ENCODE peak calls at places on chromosome 15, in four cellular contexts. R is WTC11, K is H1, A is K562. G is an unnamed sample.

GRCh38 chr15:74821091-74821789 is 5.2 kb upstream of the CPLX3 start:
- DNase-seq in R (peak; percentile 46), K (no peak), A (no peak), G (peak; percentile 45)

GRCh38 chr15:99211926-99212325 is 37.5 kb downstream of the TTC23 start:
- DNase-seq in R (no peak), K (no peak), A (no peak), G (no peak)

GRCh38 chr15:29266052-29266572 is 3.5 kb downstream of the NSMCE3 start:
- DNase-seq in R (no peak), K (no peak), A (no peak), G (no peak)

GRCh38 chr15:80484312-80484981 is 80.3 kb downstream of the ARNT2 start:
- DNase-seq in R (no peak), K (no peak), A (no peak), G (no peak)

GRCh38 chr15:64464271-64465005 is 4.1 kb downstream of the ZNF609 start:
- DNase-seq in R (no peak), K (no peak), A (no peak), G (no peak)

GRCh38 chr15:40743921-40744809 is 10.9 kb downstream of the RMDN3 start:
- DNase-seq in R (no peak), K (no peak), A (no peak), G (no peak)

GRCh38 chr15:50137330-50137761 is 18.3 kb upstream of the ATP8B4 start:
- DNase-seq in R (no peak), K (no peak), A (peak; percentile 42), G (no peak)

GRCh38 chr15:40894689-40895308 is 549 bp downstream of the VPS18 start:
- DNase-seq in R (peak; percentile 73), K (peak; percentile 77), A (peak; percentile 83), G (no peak)

GRCh38 chr15:30859091-30859874 is 44.4 kb upstream of the FAN1 start:
- DNase-seq in R (no peak), K (no peak), A (peak; percentile 16), G (no peak)

GRCh38 chr15:65275728-65276126 is 11.0 kb downstream of the PARP16 start:
- DNase-seq in R (no peak), K (no peak), A (peak; percentile 42), G (no peak)

GRCh38 chr15:28107111-28107893 is 8.2 kb upstream of the OCA2 start:
- DNase-seq in R (peak; percentile 55), K (peak; percentile 74), A (no peak), G (no peak)

GRCh38 chr15:75347222-75348033 is 589 bp downstream of the NEIL1 start:
- DNase-seq in R (peak; percentile 74), K (peak; percentile 87), A (peak; percentile 68), G (no peak)

GRCh38 chr15:42157981-42158765 is 1.7 kb upstream of the PLA2G4F start:
- DNase-seq in R (no peak), K (no peak), A (peak; percentile 71), G (no peak)

GRCh38 chr15:101017935-101018849 is 99.0 kb downstream of the LRRK1 start:
- DNase-seq in R (no peak), K (no peak), A (no peak), G (no peak)

GRCh38 chr15:59186501-59186900 is 20.1 kb upstream of the LDHAL6B start:
- DNase-seq in R (no peak), K (no peak), A (no peak), G (no peak)

GRCh38 chr15:52803543-52804306 is 13.6 kb upstream of the ONECUT1 start:
- DNase-seq in R (peak; percentile 38), K (no peak), A (no peak), G (no peak)

GRCh38 chr15:93866441-93866840 is 364.9 kb upstream of the MCTP2 start:
- DNase-seq in R (no peak), K (no peak), A (no peak), G (no peak)

GRCh38 chr15:81061490-81062235 is 60.9 kb downstream of the TLNRD1 start:
- DNase-seq in R (no peak), K (peak; percentile 11), A (no peak), G (no peak)

GRCh38 chr15:71115567-71116351 is 488 bp downstream of the THSD4 start:
- DNase-seq in R (peak; percentile 53), K (peak; percentile 75), A (no peak), G (no peak)

GRCh38 chr15:72116680-72117447 is 1.1 kb downstream of the MYO9A start:
- DNase-seq in R (no peak), K (no peak), A (peak; percentile 30), G (no peak)

GRCh38 chr15:80977627-80978036 is 12.0 kb downstream of the MESD start:
- DNase-seq in R (peak; percentile 78), K (peak; percentile 79), A (peak; percentile 81), G (no peak)

GRCh38 chr15:32029862-32030781 is at the start of gene CHRNA7:
- DNase-seq in R (peak; percentile 77), K (peak; percentile 78), A (peak; percentile 82), G (no peak)

GRCh38 chr15:31257286-31257685 is 69.3 kb upstream of the KLF13 start:
- DNase-seq in R (no peak), K (no peak), A (no peak), G (no peak)

GRCh38 chr15:51658664-51659063 is 22.6 kb upstream of the SCG3 start:
- DNase-seq in R (no peak), K (no peak), A (peak; percentile 31), G (no peak)

GRCh38 chr15:43204016-43204901 is 16.6 kb downstream of the EPB42 start:
- DNase-seq in R (peak; percentile 67), K (peak; percentile 67), A (peak; percentile 64), G (no peak)
- TF ChIP-seq ATF2 in R (no peak), K (no peak), A (no peak), G (no peak)

DNA sequence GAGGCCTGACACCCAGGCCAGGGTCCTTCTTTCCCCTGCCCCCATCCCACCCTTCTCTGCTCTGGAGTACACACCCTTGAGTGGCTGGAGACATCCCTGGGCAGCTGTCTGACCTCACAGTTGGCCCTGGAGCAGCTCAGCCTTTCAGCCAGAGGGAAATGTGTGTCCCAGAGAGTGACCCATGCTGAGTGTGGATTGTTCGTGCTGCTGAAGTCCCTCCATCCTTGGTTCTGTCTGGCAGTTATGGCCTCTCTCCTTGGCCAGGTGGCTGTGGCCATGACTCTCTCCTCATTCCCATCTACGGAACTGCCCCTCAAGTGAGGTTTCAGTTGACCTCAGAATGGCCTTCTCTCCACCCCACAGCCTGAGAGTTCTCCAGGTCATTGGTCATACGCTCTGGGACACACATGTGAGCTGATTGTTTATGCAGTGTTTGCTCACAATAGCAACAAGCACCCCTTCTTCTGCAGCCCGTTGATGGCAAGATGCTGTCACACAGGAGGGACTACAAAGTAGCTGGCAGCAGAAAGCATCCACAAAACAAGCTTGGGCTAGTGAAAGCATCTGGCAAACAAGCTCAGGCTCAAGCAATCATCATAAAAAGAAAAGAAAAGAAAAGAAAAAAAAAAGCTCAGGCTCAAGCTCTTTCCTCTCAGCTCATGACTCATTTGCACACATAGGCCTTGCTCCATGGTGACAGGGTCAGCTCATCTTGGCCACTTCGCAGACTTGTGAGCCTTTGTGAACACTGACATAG is 55.3 kb upstream of the ITGA11 start:
- DNase-seq in R (no peak), K (no peak), A (no peak), G (no peak)
- TF ChIP-seq ATF2 in R (no peak), K (no peak), A (no peak), G (no peak)

DNA sequence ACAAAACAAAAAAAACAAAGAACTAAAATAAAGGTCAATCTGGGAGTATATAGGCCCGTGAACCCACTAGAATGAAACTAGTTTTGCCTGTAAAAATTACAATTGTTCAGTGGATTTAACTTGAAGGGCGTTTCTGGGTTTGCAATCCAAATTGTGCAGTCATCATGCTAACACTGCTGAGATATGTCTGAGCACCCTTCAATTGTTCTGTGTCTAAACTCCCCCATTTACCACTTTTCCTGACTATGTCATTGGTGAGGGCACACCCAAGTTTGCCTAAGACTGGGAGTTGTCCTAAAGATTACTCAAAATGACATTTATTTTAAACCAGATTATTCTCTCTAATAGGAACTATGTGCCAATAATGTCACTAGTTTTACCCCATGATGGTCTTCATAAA is 54.5 kb downstream of the EMC4 start:
- DNase-seq in R (no peak), K (no peak), A (no peak), G (no peak)
- TF ChIP-seq ATF2 in R (no peak), K (no peak), A (no peak), G (no peak)

GRCh38 chr15:38627684-38628277 is 63.2 kb upstream of the RASGRP1 start:
- DNase-seq in R (no peak), K (no peak), A (peak; percentile 69), G (no peak)
- TF ChIP-seq ATF2 in R (no peak), K (no peak), A (no peak), G (no peak)